ENCODE peak calls at places on chromosomes 11 and 22, in seven cellular contexts. K is type B pancreatic cell, T is foreskin fibroblast, V is BJ, O is adrenal gland, D is tibial artery, Q is HFFc6. S is an unnamed sample.

GRCh38 chr11:17736921-17737817 is 2.6 kb downstream of the KCNC1 start:
- DNase-seq in K (no peak), T (no peak), V (no peak), O (no peak), D (peak), Q (no peak), S (no peak)

GRCh38 chr11:78395597-78395996 is 22.0 kb downstream of the GAB2 start:
- DNase-seq in K (no peak), T (no peak), V (no peak), O (no peak), D (no peak), Q (no peak), S (no peak)

GRCh38 chr22:17436382-17436951 is 67.2 kb downstream of the CECR2 start:
- DNase-seq in K (no peak), T (no peak), V (no peak), O (no peak), D (no peak), Q (no peak), S (no peak)

GRCh38 chr11:72446929-72447753 is 12.8 kb upstream of the CLPB start:
- DNase-seq in K (no peak), T (peak), V (no peak), O (no peak), D (no peak), Q (peak), S (peak)

GRCh38 chr22:44661659-44662569 is 40.1 kb upstream of the PRR5 start:
- DNase-seq in K (no peak), T (no peak), V (no peak), O (no peak), D (no peak), Q (no peak), S (no peak)

GRCh38 chr11:2096001-2096918 is 42.9 kb downstream of the IGF2 start:
- DNase-seq in K (no peak), T (peak), V (peak), O (no peak), D (no peak), Q (peak), S (no peak)

GRCh38 chr22:31122532-31123291 is at the start of gene INPP5J:
- DNase-seq in K (no peak), T (peak), V (no peak), O (peak), D (peak), Q (no peak), S (no peak)

GRCh38 chr11:86184728-86185127 is 59.8 kb upstream of the EED start:
- DNase-seq in K (no peak), T (no peak), V (no peak), O (no peak), D (no peak), Q (no peak), S (no peak)

GRCh38 chr11:45930031-45930794 is 7.8 kb downstream of the LARGE2 start:
- DNase-seq in K (no peak), T (no peak), V (no peak), O (no peak), D (peak), Q (no peak), S (no peak)

GRCh38 chr22:27416553-27417427 is 384.8 kb downstream of the MN1 start:
- DNase-seq in K (no peak), T (peak), V (peak), O (no peak), D (no peak), Q (peak), S (peak)

GRCh38 chr22:38177926-38178604 is 3.6 kb downstream of the PLA2G6 start:
- DNase-seq in K (no peak), T (peak), V (peak), O (peak), D (peak), Q (peak), S (peak)

GRCh38 chr22:44444341-44445306 is 53.4 kb downstream of the RTL6 start:
- DNase-seq in K (no peak), T (no peak), V (no peak), O (no peak), D (peak), Q (no peak), S (no peak)

GRCh38 chr22:23520875-23521441 is 59.1 kb downstream of the IGLL1 start:
- DNase-seq in K (no peak), T (peak), V (no peak), O (no peak), D (no peak), Q (peak), S (peak)

GRCh38 chr11:17077240-17077519 is 287 bp downstream of the RPS13 start:
- DNase-seq in K (no peak), T (no peak), V (no peak), O (no peak), D (no peak), Q (peak), S (no peak)

GRCh38 chr11:69337211-69337721 is 43.3 kb downstream of the MYEOV start:
- DNase-seq in K (peak), T (peak), V (peak), O (no peak), D (peak), Q (peak), S (no peak)

GRCh38 chr22:46696225-46696518 is 41.9 kb downstream of the CERK start:
- DNase-seq in K (no peak), T (no peak), V (no peak), O (no peak), D (no peak), Q (no peak), S (no peak)

GRCh38 chr22:36528795-36529718 is at the start of gene EIF3D:
- DNase-seq in K (peak), T (peak), V (peak), O (peak), D (peak), Q (peak), S (peak)
- TF ChIP-seq CTCF in K (no peak), T (no peak), V (no peak), O (no peak), D (no peak), Q (peak), S (no peak)

DNA sequence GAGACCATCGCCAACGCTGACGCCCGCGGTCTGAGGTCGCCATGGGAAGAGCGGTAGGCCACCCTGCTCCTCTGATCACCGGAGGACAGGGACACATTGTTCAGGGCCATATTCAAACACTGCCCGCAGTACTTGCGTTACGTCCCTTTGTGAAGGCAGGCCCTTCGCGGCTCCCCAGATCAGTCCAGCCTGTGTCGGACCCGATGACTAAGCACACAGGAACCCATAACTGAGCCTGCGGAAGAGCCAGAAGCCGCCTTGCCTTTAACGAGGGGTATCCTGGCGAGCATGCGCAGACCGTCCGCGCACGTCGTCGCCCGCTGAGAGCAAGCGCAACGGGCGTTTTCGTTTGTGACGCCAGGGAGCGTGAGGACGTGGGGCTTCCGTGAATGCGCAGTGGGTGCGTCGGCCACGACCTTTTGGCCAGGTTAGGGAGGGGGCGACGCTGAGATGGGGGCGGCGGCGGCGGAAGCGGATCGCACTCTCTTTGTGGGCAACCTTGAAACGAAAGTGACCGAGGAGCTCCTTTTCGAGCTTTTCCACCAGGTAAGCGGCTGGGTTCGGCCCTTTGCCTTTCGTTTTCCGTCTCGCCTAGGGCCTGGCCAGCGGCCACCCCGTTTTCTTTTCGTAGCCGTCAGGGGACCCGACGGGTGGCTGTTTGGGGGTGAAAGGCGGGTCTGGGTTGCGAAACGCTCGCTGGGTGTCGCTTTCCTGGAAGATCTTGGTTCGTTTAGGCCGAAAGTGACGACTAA is at the start of the genes C11orf71 and RBM7:
- DNase-seq in K (peak), T (peak), V (peak), O (peak), D (peak), Q (peak), S (peak)
- TF ChIP-seq CTCF in K (no peak), T (no peak), V (peak), O (no peak), D (peak), Q (peak), S (no peak)

DNA sequence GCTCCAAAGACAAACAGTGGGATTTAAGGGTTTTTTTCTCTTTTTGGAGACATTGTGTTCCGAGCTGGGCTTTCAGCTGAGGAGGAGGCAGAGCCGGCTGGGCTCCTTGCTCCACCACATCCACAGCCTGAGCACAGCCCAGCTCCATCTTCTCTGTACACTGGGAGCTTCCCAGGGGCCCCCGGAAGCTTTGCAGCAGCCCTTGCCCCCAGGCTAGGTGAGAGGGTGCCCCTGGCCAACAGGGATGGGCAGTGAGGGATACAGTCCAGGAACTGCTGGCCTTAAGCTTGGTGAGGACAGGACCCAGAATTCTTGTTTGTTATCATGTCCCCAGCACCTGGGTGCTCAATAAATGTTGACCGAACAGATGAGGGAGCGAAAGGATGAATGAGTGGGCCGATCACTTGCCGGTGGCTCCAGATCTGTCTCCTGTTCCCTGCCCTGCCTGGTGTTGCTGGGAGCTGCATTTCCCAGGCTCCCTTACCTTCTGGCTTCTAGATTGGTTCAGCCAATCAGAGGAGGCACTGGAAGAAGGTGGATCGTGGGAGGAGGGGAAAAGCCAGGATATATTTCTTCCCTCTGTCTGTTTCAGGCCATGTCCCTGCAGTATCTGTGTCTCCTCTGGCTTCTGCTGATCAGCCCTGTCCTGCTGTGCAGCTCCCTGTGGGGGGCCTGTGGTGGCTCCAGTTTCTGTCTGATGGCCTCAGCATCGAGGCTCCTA is 26.5 kb upstream of the NECTIN1 start:
- DNase-seq in K (no peak), T (no peak), V (no peak), O (no peak), D (no peak), Q (no peak), S (no peak)
- TF ChIP-seq CTCF in K (no peak), T (no peak), V (no peak), O (no peak), D (no peak), Q (no peak), S (no peak)

GRCh38 chr22:50146440-50147228 is 23.9 kb upstream of the PANX2 start:
- DNase-seq in K (no peak), T (peak), V (no peak), O (peak), D (no peak), Q (peak), S (no peak)
- TF ChIP-seq CTCF in K (peak), T (peak), V (peak), O (peak), D (peak), Q (peak), S (peak)

GRCh38 chr11:10181811-10182210 is 112.2 kb downstream of the SBF2 start:
- DNase-seq in K (no peak), T (peak), V (peak), O (no peak), D (no peak), Q (peak), S (no peak)
- TF ChIP-seq CTCF in K (peak), T (no peak), V (peak), O (peak), D (no peak), Q (peak), S (peak)

DNA sequence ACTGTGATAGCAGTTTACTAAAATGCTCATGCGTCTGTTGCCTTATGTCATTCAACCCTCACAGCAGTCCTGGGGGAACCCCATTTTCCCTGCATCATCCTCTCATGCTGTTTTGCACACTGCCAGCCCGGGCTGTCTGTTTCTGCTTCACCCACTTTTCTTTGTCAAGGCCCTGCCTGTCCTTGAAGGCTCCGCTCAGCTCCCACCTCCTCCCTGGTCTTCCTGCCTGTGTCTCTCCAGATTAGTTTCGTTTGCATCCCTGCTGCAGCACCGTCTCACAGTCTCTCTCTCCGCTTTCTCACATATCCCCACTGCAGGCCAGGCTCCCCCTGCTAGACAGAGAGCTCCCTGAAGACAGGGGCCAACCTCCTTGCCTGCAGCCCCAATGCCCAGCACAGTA is 29.9 kb downstream of the SERPINH1 start:
- DNase-seq in K (no peak), T (no peak), V (no peak), O (no peak), D (no peak), Q (no peak), S (no peak)
- TF ChIP-seq CTCF in K (no peak), T (no peak), V (no peak), O (no peak), D (no peak), Q (no peak), S (no peak)

GRCh38 chr11:33775832-33776231 is 1.5 kb upstream of the FBXO3 start:
- DNase-seq in K (no peak), T (peak), V (no peak), O (no peak), D (no peak), Q (no peak), S (no peak)
- TF ChIP-seq CTCF in K (no peak), T (no peak), V (no peak), O (no peak), D (no peak), Q (no peak), S (no peak)

GRCh38 chr11:15913261-15913660 is 443.1 kb downstream of the SOX6 start:
- DNase-seq in K (no peak), T (peak), V (no peak), O (no peak), D (no peak), Q (no peak), S (no peak)
- TF ChIP-seq CTCF in K (no peak), T (no peak), V (no peak), O (no peak), D (no peak), Q (no peak), S (no peak)

S was measured in AG09319.